ENCODE peak calls at places on chromosomes 5 and 9, in four cellular contexts. E, J, L and M are unnamed samples.

GRCh38 chr5:77076961-77077820 is 9.9 kb downstream of the ZBED3 start:
- DNase-seq in J (peak), L (peak), E (no peak), M (no peak)

GRCh38 chr5:16736158-16736994 is 119.6 kb upstream of the RETREG1 start:
- DNase-seq in J (no peak), E (no peak), L (no peak), M (no peak)

GRCh38 chr5:177132504-177133118 is 962 bp upstream of the NSD1 start:
- DNase-seq in J (peak), E (no peak), L (no peak), M (peak)

GRCh38 chr5:95901676-95902646 is 59.7 kb downstream of the ELL2 start:
- DNase-seq in J (no peak), L (no peak), E (no peak), M (no peak)

GRCh38 chr9:34601883-34602570 is 9.9 kb downstream of the RPP25L start:
- DNase-seq in E (no peak), J (no peak), L (no peak), M (no peak)

GRCh38 chr9:125387861-125388524 is 126.4 kb downstream of the GAPVD1 start:
- DNase-seq in E (no peak), L (no peak), J (no peak), M (no peak)

GRCh38 chr9:90611568-90611967 is 31.1 kb downstream of the DIRAS2 start:
- DNase-seq in E (no peak), L (no peak), J (peak), M (no peak)

GRCh38 chr5:82183828-82184227 is 94.3 kb downstream of the RPS23 start:
- DNase-seq in L (no peak), E (peak), J (no peak), M (no peak)

GRCh38 chr5:127351418-127351817 is 60.8 kb downstream of the MEGF10 start:
- DNase-seq in J (no peak), E (no peak), L (no peak), M (no peak)

GRCh38 chr9:110729628-110730027 is 61.0 kb downstream of the MUSK start:
- DNase-seq in J (no peak), L (no peak), E (no peak), M (no peak)

GRCh38 chr9:110728058-110728457 is 59.5 kb downstream of the MUSK start:
- DNase-seq in J (no peak), L (no peak), E (no peak), M (no peak)

GRCh38 chr9:110731437-110732028 is 62.9 kb downstream of the MUSK start:
- DNase-seq in L (no peak), J (no peak), E (no peak), M (no peak)
- TF ChIP-seq NRF1 in L (no peak), J (no peak), E (no peak), M (no peak)

GRCh38 chr5:79878721-79879336 is 112.2 kb downstream of the MTX3 start:
- DNase-seq in L (peak), J (peak), E (no peak), M (peak)
- TF ChIP-seq CHD2 in L (no peak), J (no peak), E (no peak), M (no peak)

GRCh38 chr5:156393980-156394379 is 67.0 kb downstream of the SGCD start:
- DNase-seq in J (no peak), E (no peak), L (no peak), M (no peak)
- TF ChIP-seq NRF1 in J (no peak), E (no peak), L (no peak), M (no peak)

GRCh38 chr5:133993563-133993962 is 11.2 kb downstream of the VDAC1 start:
- DNase-seq in J (no peak), L (no peak), E (no peak), M (no peak)
- TF ChIP-seq CHD2 in J (no peak), L (no peak), E (no peak), M (no peak)

GRCh38 chr5:89097103-89097502 is 214.1 kb upstream of the MEF2C start:
- DNase-seq in J (no peak), L (no peak), E (peak), M (no peak)
- TF ChIP-seq NRF1 in J (no peak), L (no peak), E (no peak), M (no peak)